ENCODE peak calls at places on chromosomes 7 and 10, in eight cellular contexts. A is astrocyte of the hippocampus, N is fibroblast of the conjunctiva, J is non-pigmented ciliary epithelial cell, L is fibroblast of the aortic adventitia, K is T-helper 17 cell, D is NCI-H2029 treated with DMSO at 0.1 percent for 48 hours, E is 8988T. V is an unnamed sample.

GRCh38 chr10:4130685-4131084 is 345.7 kb upstream of the KLF6 start:
- DNase-seq in A (no peak), N (no peak), J (no peak), L (no peak), K (no peak), D (no peak), E (no peak), V (no peak)

GRCh38 chr7:131538791-131539179 is 17.6 kb downstream of the PODXL start:
- DNase-seq in A (peak), N (no peak), J (no peak), L (no peak), K (no peak), D (no peak), E (no peak), V (no peak)

GRCh38 chr7:156816943-156817572 is 75.9 kb downstream of the LMBR1 start:
- DNase-seq in A (peak), N (peak), J (no peak), L (peak), K (no peak), D (no peak), E (no peak), V (no peak)

GRCh38 chr10:129689681-129690080 is 222.6 kb downstream of the MGMT start:
- DNase-seq in A (peak), N (peak), J (no peak), L (peak), K (no peak), D (no peak), E (no peak), V (no peak)

GRCh38 chr10:49601857-49602256 is 8.3 kb upstream of the SLC18A3 start:
- DNase-seq in A (no peak), N (no peak), J (no peak), L (peak), K (no peak), D (no peak), E (no peak), V (no peak)

GRCh38 chr7:47581821-47582747 is at the start of gene TNS3:
- DNase-seq in A (peak), N (no peak), J (no peak), L (peak), K (no peak), D (no peak), E (peak), V (no peak)

GRCh38 chr10:83262434-83262833 is 876.9 kb upstream of the GHITM start:
- DNase-seq in A (no peak), N (no peak), J (no peak), L (no peak), K (no peak), D (no peak), E (no peak), V (no peak)

GRCh38 chr7:32890010-32890552 is 1.5 kb downstream of the KBTBD2 start:
- DNase-seq in A (peak), N (peak), J (no peak), L (peak), K (no peak), D (no peak), E (no peak), V (no peak)

GRCh38 chr10:75647675-75648074 is 216.3 kb downstream of the LRMDA start:
- DNase-seq in A (no peak), N (no peak), J (no peak), L (no peak), K (no peak), D (no peak), E (no peak), V (no peak)

GRCh38 chr7:90212149-90212495 is 582 bp downstream of the STEAP2 start:
- DNase-seq in A (no peak), N (no peak), J (no peak), L (peak), K (no peak), D (no peak), E (no peak), V (no peak)

GRCh38 chr10:78543749-78544446 is 510.2 kb downstream of the RPS24 start:
- DNase-seq in A (peak), N (peak), J (peak), L (peak), K (no peak), D (no peak), E (no peak), V (peak)

GRCh38 chr10:76195990-76196389 is 764.6 kb downstream of the LRMDA start:
- DNase-seq in A (no peak), N (no peak), J (no peak), L (peak), K (no peak), D (no peak), E (no peak), V (no peak)

GRCh38 chr7:18117482-18117881 is 89.8 kb upstream of the PRPS1L1 start:
- DNase-seq in A (peak), N (no peak), J (peak), L (peak), K (no peak), D (no peak), E (no peak), V (no peak)

GRCh38 chr7:142352543-142352942 is 94.7 kb upstream of the PRSS58 start:
- DNase-seq in A (no peak), N (no peak), J (no peak), L (no peak), K (no peak), D (no peak), E (no peak), V (no peak)

GRCh38 chr10:96470108-96470743 is 43.5 kb downstream of the TLL2 start:
- DNase-seq in A (peak), N (peak), J (no peak), L (peak), K (no peak), D (no peak), E (peak), V (no peak)

GRCh38 chr10:98790817-98791216 is 344.1 kb upstream of the HPS1 start:
- DNase-seq in A (peak), N (no peak), J (no peak), L (no peak), K (no peak), D (no peak), E (peak), V (no peak)

GRCh38 chr7:47625861-47626444 is 44.0 kb upstream of the TNS3 start:
- DNase-seq in A (no peak), N (no peak), J (no peak), L (no peak), K (no peak), D (no peak), E (no peak), V (no peak)

GRCh38 chr7:101093907-101094306 is 8.6 kb downstream of the TRIM56 start:
- DNase-seq in A (peak), N (no peak), J (peak), L (peak), K (no peak), D (no peak), E (no peak), V (no peak)

GRCh38 chr7:129615018-129615417 is 3.5 kb downstream of the NRF1 start:
- DNase-seq in A (no peak), N (no peak), J (no peak), L (no peak), K (no peak), D (no peak), E (no peak), V (no peak)

GRCh38 chr10:94630017-94630688 is 53.4 kb upstream of the CYP2C18 start:
- DNase-seq in A (peak), N (peak), J (no peak), L (peak), K (no peak), D (no peak), E (no peak), V (no peak)

GRCh38 chr7:1694981-1695511 is 25.0 kb downstream of the ELFN1 start:
- DNase-seq in A (no peak), N (no peak), J (no peak), L (no peak), K (no peak), D (no peak), E (no peak), V (peak)

GRCh38 chr10:118961401-118961800 is 68.1 kb upstream of the NANOS1 start:
- DNase-seq in A (no peak), N (no peak), J (no peak), L (no peak), K (no peak), D (no peak), E (no peak), V (peak)

GRCh38 chr10:56585447-56586171 is 224.6 kb upstream of the ZWINT start:
- DNase-seq in A (no peak), N (no peak), J (no peak), L (no peak), K (no peak), D (no peak), E (no peak), V (no peak)

GRCh38 chr10:18439601-18440000 is 211.8 kb downstream of the NSUN6 start:
- DNase-seq in A (no peak), N (no peak), J (no peak), L (no peak), K (no peak), D (no peak), E (no peak), V (no peak)

GRCh38 chr10:88372881-88373592 is 210.1 kb downstream of the RNLS start:
- DNase-seq in A (no peak), N (no peak), J (no peak), L (no peak), K (no peak), D (no peak), E (no peak), V (no peak)

GRCh38 chr7:94395141-94396041 is 696 bp downstream of the COL1A2 start:
- DNase-seq in A (peak), N (peak), J (no peak), L (peak), K (no peak), D (peak), E (peak), V (peak)

GRCh38 chr10:35910234-35910633 is 268.1 kb upstream of the FZD8 start:
- DNase-seq in A (no peak), N (no peak), J (peak), L (peak), K (no peak), D (no peak), E (no peak), V (no peak)

V was measured in sciatic nerve.